ENCODE peak calls at places on chromosomes 12 and 14, in nine cellular contexts. H is fibroblast of lung, B is stomach, P is cardiac muscle cell, D is omental fat pad, S is NCI-H2171 treated with DMSO at 0.1 percent for 48 hours, F is mucosa of descending colon, C is NCI-H1105, M is NCI-H2081. X is an unnamed sample.

GRCh38 chr12:15496738-15497137 is 174.4 kb downstream of the PTPRO start:
- DNase-seq in D (no peak), B (no peak), F (no peak), P (no peak), C (no peak), H (peak), M (no peak), S (no peak), X (no peak)

GRCh38 chr14:81427348-81428058 is 27.4 kb upstream of the STON2 start:
- DNase-seq in H (peak), C (no peak), M (peak), F (no peak), P (peak), S (peak), B (no peak), D (no peak), X (no peak)

GRCh38 chr12:70849265-70849960 is 71.1 kb downstream of the PTPRR start:
- DNase-seq in C (peak), P (peak), H (peak), F (no peak), B (no peak), D (no peak), M (peak), S (peak), X (peak)

GRCh38 chr12:2652401-2653081 is 142.2 kb upstream of the FKBP4 start:
- DNase-seq in M (no peak), D (no peak), H (no peak), B (no peak), C (no peak), F (no peak), P (no peak), S (no peak), X (no peak)

GRCh38 chr14:74299061-74299545 is 3.6 kb downstream of the ABCD4 start:
- DNase-seq in P (no peak), M (no peak), D (no peak), C (no peak), H (peak), F (no peak), B (no peak), S (no peak), X (no peak)

GRCh38 chr12:42141981-42142606 is 2.6 kb downstream of the GXYLT1 start:
- DNase-seq in C (no peak), D (no peak), H (no peak), P (no peak), F (no peak), B (no peak), M (no peak), S (no peak), X (no peak)

GRCh38 chr14:92610849-92611271 is 97.3 kb downstream of the RIN3 start:
- DNase-seq in B (no peak), S (no peak), F (no peak), C (no peak), D (no peak), M (no peak), P (no peak), H (no peak), X (no peak)

GRCh38 chr12:3150820-3151590 is 73.8 kb downstream of the TSPAN9 start:
- DNase-seq in D (no peak), B (no peak), F (no peak), H (peak), C (no peak), P (peak), M (peak), S (no peak), X (no peak)

GRCh38 chr12:16189849-16190248 is 87.6 kb downstream of the SLC15A5 start:
- DNase-seq in H (peak), S (no peak), C (peak), D (no peak), B (no peak), P (peak), M (peak), F (no peak), X (no peak)

GRCh38 chr14:34364201-34364600 is 97.8 kb downstream of the SPTSSA start:
- DNase-seq in P (no peak), F (no peak), H (peak), S (no peak), B (no peak), M (no peak), C (no peak), D (no peak), X (no peak)

GRCh38 chr12:115313929-115314328 is 630.0 kb upstream of the TBX3 start:
- DNase-seq in P (no peak), B (no peak), H (peak), C (no peak), D (no peak), F (no peak), S (no peak), M (no peak), X (no peak)

GRCh38 chr14:89093083-89093482 is 268.6 kb downstream of the TTC8 start:
- DNase-seq in H (no peak), P (no peak), C (no peak), M (no peak), S (no peak), D (no peak), B (no peak), F (no peak), X (no peak)

GRCh38 chr12:67519824-67520433 is 128.6 kb upstream of the DYRK2 start:
- DNase-seq in F (no peak), P (no peak), C (peak), D (no peak), H (no peak), M (peak), B (no peak), S (no peak), X (no peak)

GRCh38 chr12:11600199-11600598 is 49.3 kb upstream of the ETV6 start:
- DNase-seq in F (no peak), M (no peak), C (no peak), H (no peak), S (no peak), P (no peak), D (no peak), B (no peak), X (no peak)

GRCh38 chr12:100044266-100044665 is 59.5 kb upstream of the ANKS1B start:
- DNase-seq in D (no peak), H (no peak), C (no peak), B (no peak), F (no peak), M (no peak), P (no peak), S (no peak), X (no peak)

GRCh38 chr14:67526676-67527459 is 6.2 kb upstream of the PLEKHH1 start:
- DNase-seq in D (no peak), B (peak), F (no peak), C (peak), S (peak), P (peak), H (peak), M (peak), X (no peak)

GRCh38 chr14:83860757-83861156 is 1669.2 kb upstream of the FLRT2 start:
- DNase-seq in D (no peak), C (no peak), B (no peak), H (no peak), P (no peak), M (no peak), S (no peak), F (no peak), X (no peak)

GRCh38 chr12:95016120-95016519 is 12.6 kb upstream of the NDUFA12 start:
- DNase-seq in P (no peak), B (no peak), S (no peak), M (no peak), F (no peak), H (no peak), C (no peak), D (no peak), X (no peak)

GRCh38 chr14:91142214-91142668 is 28.4 kb downstream of the DGLUCY start:
- DNase-seq in D (no peak), S (no peak), F (no peak), C (no peak), B (no peak), P (no peak), H (no peak), M (no peak), X (no peak)

GRCh38 chr12:74334770-74335169 is 202.9 kb upstream of the ATXN7L3B start:
- DNase-seq in M (peak), F (no peak), C (peak), S (no peak), H (peak), B (no peak), D (no peak), P (no peak), X (no peak)

GRCh38 chr12:6158263-6158662 is 33.8 kb upstream of the VWF start:
- DNase-seq in M (no peak), P (no peak), F (no peak), S (no peak), D (no peak), B (no peak), C (no peak), H (no peak), X (peak)

GRCh38 chr12:62654558-62655241 is 188.1 kb downstream of the MON2 start:
- DNase-seq in C (no peak), H (no peak), S (no peak), P (no peak), F (no peak), D (no peak), B (no peak), M (no peak), X (no peak)

GRCh38 chr12:131736807-131737484 is 26.1 kb downstream of the SFSWAP start:
- DNase-seq in S (no peak), M (no peak), D (no peak), H (peak), F (peak), P (no peak), B (no peak), C (no peak), X (no peak)

GRCh38 chr12:52975204-52975603 is 26.3 kb downstream of the KRT18 start:
- DNase-seq in B (no peak), M (no peak), H (peak), F (no peak), S (no peak), D (no peak), C (no peak), P (no peak), X (no peak)

GRCh38 chr12:40063424-40063823 is 42.5 kb downstream of the SLC2A13 start:
- DNase-seq in C (peak), B (no peak), P (peak), S (peak), H (peak), M (peak), D (no peak), F (no peak), X (no peak)

GRCh38 chr12:28164644-28165313 is 25.5 kb upstream of the CCDC91 start:
- DNase-seq in F (no peak), P (no peak), C (no peak), S (no peak), B (no peak), M (no peak), D (no peak), H (peak), X (peak)

GRCh38 chr12:110349521-110350151 is 53.9 kb downstream of the ANAPC7 start:
- DNase-seq in M (no peak), H (no peak), C (no peak), D (no peak), P (no peak), B (no peak), S (no peak), F (no peak), X (no peak)

GRCh38 chr12:89040146-89040964 is 311.9 kb downstream of the DUSP6 start:
- DNase-seq in S (peak), D (no peak), B (peak), H (peak), C (no peak), M (no peak), F (peak), P (no peak), X (no peak)

GRCh38 chr12:94205738-94206310 is 57.4 kb downstream of the PLXNC1 start:
- DNase-seq in C (no peak), H (no peak), D (no peak), P (no peak), S (no peak), B (no peak), F (no peak), M (no peak), X (no peak)

GRCh38 chr12:56104815-56105476 is 587 bp downstream of the PA2G4 start:
- DNase-seq in H (no peak), M (peak), D (no peak), P (peak), F (peak), B (peak), C (no peak), S (peak), X (no peak)

GRCh38 chr12:68839183-68840147 is 31.5 kb downstream of the MDM2 start:
- DNase-seq in F (no peak), S (peak), C (no peak), H (no peak), P (no peak), B (no peak), D (no peak), M (no peak), X (no peak)

GRCh38 chr14:33676135-33676566 is 274.7 kb downstream of the EGLN3 start:
- DNase-seq in M (peak), S (peak), H (peak), B (no peak), F (peak), C (peak), D (no peak), P (peak), X (peak)

GRCh38 chr12:73973486-73973885 is 564.1 kb upstream of the ATXN7L3B start:
- DNase-seq in F (no peak), B (no peak), C (no peak), S (no peak), M (no peak), D (no peak), P (peak), H (no peak), X (no peak)

GRCh38 chr14:87152701-87153100 is 840.3 kb downstream of the GALC start:
- DNase-seq in C (no peak), D (no peak), M (peak), B (no peak), S (peak), P (no peak), F (no peak), H (no peak), X (no peak)

GRCh38 chr12:24534632-24535031 is 414.3 kb downstream of the BCAT1 start:
- DNase-seq in M (no peak), S (no peak), B (no peak), D (no peak), C (no peak), H (no peak), P (no peak), F (no peak), X (no peak)

GRCh38 chr14:94132285-94132887 is 3.0 kb upstream of the IFI27L2 start:
- DNase-seq in S (peak), F (no peak), C (peak), H (peak), M (peak), B (peak), P (peak), D (no peak), X (peak)